ENCODE peak calls at places on chromosomes 4 and X, in five cellular contexts. One of them, this sample, is unnamed.

GRCh38 chr4:151409470-151410313 is 716 bp downstream of the FHIP1A start:
- DNase-seq in immature natural killer cell: no peak
- DNase-seq in fibroblast of pulmonary artery: peak
- DNase-seq in SW480: peak
- DNase-seq in stomach: peak
- DNase-seq in this sample: no peak

GRCh38 chr4:168707205-168707604 is 210.4 kb downstream of the PALLD start:
- DNase-seq in immature natural killer cell: no peak
- DNase-seq in SW480: no peak
- DNase-seq in fibroblast of pulmonary artery: no peak
- DNase-seq in stomach: no peak
- DNase-seq in this sample: no peak

GRCh38 chrX:41605144-41605543 is 83.6 kb upstream of the GPR34 start:
- DNase-seq in immature natural killer cell: no peak
- DNase-seq in fibroblast of pulmonary artery: no peak
- DNase-seq in stomach: no peak
- DNase-seq in SW480: no peak
- DNase-seq in this sample: no peak

GRCh38 chr4:10019521-10020051 is 1.7 kb downstream of the SLC2A9 start:
- DNase-seq in fibroblast of pulmonary artery: no peak
- DNase-seq in immature natural killer cell: no peak
- DNase-seq in SW480: no peak
- DNase-seq in stomach: no peak
- DNase-seq in this sample: no peak

GRCh38 chr4:164648849-164649212 is 105.1 kb upstream of the SMIM31 start:
- DNase-seq in fibroblast of pulmonary artery: no peak
- DNase-seq in SW480: no peak
- DNase-seq in immature natural killer cell: no peak
- DNase-seq in stomach: no peak
- DNase-seq in this sample: no peak

GRCh38 chr4:142781114-142781513 is 65.0 kb downstream of the INPP4B start:
- DNase-seq in stomach: no peak
- DNase-seq in immature natural killer cell: no peak
- DNase-seq in fibroblast of pulmonary artery: peak
- DNase-seq in SW480: no peak
- DNase-seq in this sample: no peak

GRCh38 chrX:38618152-38618551 is 56.8 kb downstream of the TSPAN7 start:
- DNase-seq in stomach: no peak
- DNase-seq in fibroblast of pulmonary artery: no peak
- DNase-seq in SW480: no peak
- DNase-seq in immature natural killer cell: no peak
- DNase-seq in this sample: no peak

GRCh38 chrX:47112316-47112954 is 32.1 kb downstream of the NDUFB11 start:
- DNase-seq in immature natural killer cell: no peak
- DNase-seq in fibroblast of pulmonary artery: no peak
- DNase-seq in SW480: no peak
- DNase-seq in stomach: no peak
- DNase-seq in this sample: no peak

GRCh38 chrX:102712216-102712966 is at the start of gene GPRASP2:
- DNase-seq in SW480: peak
- DNase-seq in fibroblast of pulmonary artery: no peak
- DNase-seq in immature natural killer cell: peak
- DNase-seq in stomach: peak
- DNase-seq in this sample: no peak

GRCh38 chr4:113311047-113311446 is 261.6 kb downstream of the ANK2 start:
- DNase-seq in SW480: no peak
- DNase-seq in immature natural killer cell: no peak
- DNase-seq in stomach: no peak
- DNase-seq in fibroblast of pulmonary artery: peak
- DNase-seq in this sample: no peak

GRCh38 chrX:40411350-40412111 is 169.2 kb upstream of the ATP6AP2 start:
- DNase-seq in fibroblast of pulmonary artery: no peak
- DNase-seq in immature natural killer cell: no peak
- DNase-seq in stomach: no peak
- DNase-seq in SW480: no peak
- DNase-seq in this sample: no peak

GRCh38 chr4:25425361-25425760 is 48.3 kb downstream of the ANAPC4 start:
- DNase-seq in SW480: no peak
- DNase-seq in immature natural killer cell: no peak
- DNase-seq in stomach: no peak
- DNase-seq in fibroblast of pulmonary artery: peak
- DNase-seq in this sample: no peak

GRCh38 chr4:82811838-82812672 is 13.5 kb upstream of the SCD5 start:
- DNase-seq in fibroblast of pulmonary artery: no peak
- DNase-seq in immature natural killer cell: no peak
- DNase-seq in SW480: no peak
- DNase-seq in stomach: no peak
- DNase-seq in this sample: no peak

GRCh38 chr4:74423101-74423500 is 21.8 kb upstream of the AREG start:
- DNase-seq in SW480: peak
- DNase-seq in fibroblast of pulmonary artery: peak
- DNase-seq in immature natural killer cell: no peak
- DNase-seq in stomach: peak
- DNase-seq in this sample: no peak

GRCh38 chrX:18278448-18278847 is 57.8 kb upstream of the BEND2 start:
- DNase-seq in stomach: no peak
- DNase-seq in immature natural killer cell: no peak
- DNase-seq in SW480: no peak
- DNase-seq in fibroblast of pulmonary artery: no peak
- DNase-seq in this sample: no peak

GRCh38 chr4:56209767-56210166 is 177.5 kb downstream of the AASDH start:
- DNase-seq in immature natural killer cell: no peak
- DNase-seq in stomach: no peak
- DNase-seq in SW480: no peak
- DNase-seq in fibroblast of pulmonary artery: no peak
- DNase-seq in this sample: no peak

GRCh38 chr4:17809667-17810066 is 890 bp downstream of the DCAF16 start:
- DNase-seq in stomach: no peak
- DNase-seq in immature natural killer cell: no peak
- DNase-seq in fibroblast of pulmonary artery: no peak
- DNase-seq in SW480: no peak
- DNase-seq in this sample: no peak

GRCh38 chr4:17577660-17578481 is 873 bp downstream of the LAP3 start:
- DNase-seq in stomach: peak
- DNase-seq in immature natural killer cell: no peak
- DNase-seq in fibroblast of pulmonary artery: peak
- DNase-seq in SW480: peak
- DNase-seq in this sample: no peak

GRCh38 chr4:150960079-150960478 is 55.0 kb downstream of the LRBA start:
- DNase-seq in fibroblast of pulmonary artery: peak
- DNase-seq in stomach: no peak
- DNase-seq in SW480: peak
- DNase-seq in immature natural killer cell: no peak
- DNase-seq in this sample: no peak

GRCh38 chrX:107574711-107575110 is 53.6 kb upstream of the PRPS1 start:
- DNase-seq in immature natural killer cell: no peak
- DNase-seq in SW480: no peak
- DNase-seq in stomach: no peak
- DNase-seq in fibroblast of pulmonary artery: no peak
- DNase-seq in this sample: no peak

GRCh38 chr4:84887824-84888223 is 78.7 kb downstream of the WDFY3 start:
- DNase-seq in fibroblast of pulmonary artery: peak
- DNase-seq in SW480: no peak
- DNase-seq in immature natural killer cell: no peak
- DNase-seq in stomach: no peak
- DNase-seq in this sample: no peak

GRCh38 chrX:40068048-40068447 is 29.7 kb downstream of the BCOR start:
- DNase-seq in fibroblast of pulmonary artery: peak
- DNase-seq in SW480: peak
- DNase-seq in stomach: no peak
- DNase-seq in immature natural killer cell: no peak
- DNase-seq in this sample: no peak

GRCh38 chrX:8067754-8068469 is 103.2 kb downstream of the VCX2 start:
- DNase-seq in SW480: peak
- DNase-seq in stomach: no peak
- DNase-seq in fibroblast of pulmonary artery: peak
- DNase-seq in immature natural killer cell: no peak
- DNase-seq in this sample: no peak

GRCh38 chr4:36024901-36025610 is 219.3 kb downstream of the ARAP2 start:
- DNase-seq in stomach: no peak
- DNase-seq in fibroblast of pulmonary artery: no peak
- DNase-seq in SW480: no peak
- DNase-seq in immature natural killer cell: no peak
- DNase-seq in this sample: no peak

GRCh38 chr4:31803511-31804195 is 1083.5 kb downstream of the PCDH7 start:
- DNase-seq in fibroblast of pulmonary artery: peak
- DNase-seq in stomach: no peak
- DNase-seq in immature natural killer cell: no peak
- DNase-seq in SW480: no peak
- DNase-seq in this sample: no peak

GRCh38 chrX:136933617-136934145 is 53.2 kb upstream of the RBMX start:
- DNase-seq in stomach: no peak
- DNase-seq in fibroblast of pulmonary artery: no peak
- DNase-seq in immature natural killer cell: no peak
- DNase-seq in SW480: no peak
- DNase-seq in this sample: no peak

GRCh38 chrX:72306851-72307645 is 1.3 kb upstream of the CITED1 start:
- DNase-seq in immature natural killer cell: peak
- DNase-seq in fibroblast of pulmonary artery: peak
- DNase-seq in stomach: peak
- DNase-seq in SW480: peak
- DNase-seq in this sample: peak

GRCh38 chr4:107733431-107733925 is 13.4 kb upstream of the PAPSS1 start:
- DNase-seq in stomach: no peak
- DNase-seq in immature natural killer cell: no peak
- DNase-seq in SW480: no peak
- DNase-seq in fibroblast of pulmonary artery: no peak
- DNase-seq in this sample: no peak

GRCh38 chr4:67922697-67923096 is 38.9 kb upstream of the TMPRSS11D start:
- DNase-seq in fibroblast of pulmonary artery: no peak
- DNase-seq in stomach: no peak
- DNase-seq in immature natural killer cell: no peak
- DNase-seq in SW480: no peak
- DNase-seq in this sample: no peak

GRCh38 chrX:63754141-63754859 is 30.7 kb downstream of the ARHGEF9 start:
- DNase-seq in fibroblast of pulmonary artery: peak
- DNase-seq in immature natural killer cell: peak
- DNase-seq in SW480: peak
- DNase-seq in stomach: no peak
- DNase-seq in this sample: no peak

GRCh38 chrX:80285131-80285773 is 135.0 kb upstream of the TENT5D start:
- DNase-seq in fibroblast of pulmonary artery: peak
- DNase-seq in stomach: no peak
- DNase-seq in SW480: peak
- DNase-seq in immature natural killer cell: no peak
- DNase-seq in this sample: no peak

GRCh38 chr4:185717018-185717726 is 94.8 kb downstream of the SORBS2 start:
- DNase-seq in immature natural killer cell: no peak
- DNase-seq in fibroblast of pulmonary artery: no peak
- DNase-seq in SW480: no peak
- DNase-seq in stomach: no peak
- DNase-seq in this sample: no peak

GRCh38 chr4:88880501-88881226 is 176.3 kb downstream of the FAM13A start:
- DNase-seq in stomach: no peak
- DNase-seq in fibroblast of pulmonary artery: no peak
- DNase-seq in SW480: no peak
- DNase-seq in immature natural killer cell: no peak
- DNase-seq in this sample: peak

GRCh38 chr4:84966382-84967291 is at the start of gene WDFY3:
- DNase-seq in SW480: peak
- DNase-seq in fibroblast of pulmonary artery: peak
- DNase-seq in stomach: peak
- DNase-seq in immature natural killer cell: no peak
- DNase-seq in this sample: peak